ENCODE peak calls at places on chromosomes 1 and 21, in ten cellular contexts. E, B, V, K, Q, C, N, J, Y and O are unnamed samples.

GRCh38 chr21:44890338-44890931 is 16.9 kb upstream of the PTTG1IP start:
- DNase-seq in V (peak; percentile 63), K (no peak), Y (peak; percentile 69), N (no peak), B (no peak), J (no peak), E (peak; percentile 23), Q (no peak), C (no peak), O (no peak)

GRCh38 chr1:17068789-17069188 is 15.0 kb upstream of the SDHB start:
- DNase-seq in C (no peak), Q (no peak), K (no peak), J (no peak), V (peak; percentile 19), Y (peak; percentile 61), E (no peak), N (no peak), B (no peak), O (no peak)

GRCh38 chr1:34013958-34014737 is 150.3 kb downstream of the HMGB4 start:
- DNase-seq in C (no peak), N (peak; percentile 9), B (no peak), Y (no peak), E (peak; percentile 74), J (no peak), V (no peak), Q (no peak), K (no peak), O (no peak)

GRCh38 chr1:99648107-99648506 is 2.2 kb downstream of the PALMD start:
- DNase-seq in E (peak; percentile 83), N (no peak), J (no peak), V (peak; percentile 7), K (peak; percentile 35), B (no peak), Y (no peak), C (no peak), Q (no peak), O (no peak)

GRCh38 chr1:170214980-170215910 is 69.5 kb downstream of the NTMT2 start:
- DNase-seq in K (peak; percentile 45), Y (no peak), N (no peak), Q (no peak), V (no peak), E (peak; percentile 58), C (no peak), J (no peak), B (no peak), O (peak; percentile 20)

GRCh38 chr1:93729502-93729901 is 47.9 kb upstream of the BCAR3 start:
- DNase-seq in C (no peak), V (no peak), E (no peak), Y (no peak), B (no peak), J (no peak), Q (no peak), K (no peak), N (no peak), O (no peak)

GRCh38 chr1:175332515-175332914 is 139.9 kb upstream of the KIAA0040 start:
- DNase-seq in C (no peak), J (no peak), N (no peak), V (no peak), B (no peak), K (no peak), E (no peak), Y (no peak), Q (no peak), O (no peak)

GRCh38 chr1:240711020-240711419 is 99.1 kb upstream of the GREM2 start:
- DNase-seq in K (no peak), B (no peak), E (no peak), Q (no peak), C (no peak), V (no peak), Y (no peak), N (no peak), J (no peak), O (no peak)

GRCh38 chr1:160797163-160797797 is 1.3 kb downstream of the LY9 start:
- DNase-seq in K (no peak), J (no peak), Q (no peak), B (no peak), N (no peak), C (no peak), Y (no peak), E (no peak), V (no peak), O (no peak)

GRCh38 chr21:43767980-43768867 is 7.9 kb downstream of the CSTB start:
- DNase-seq in V (peak; percentile 84), Y (no peak), K (peak; percentile 55), C (peak; percentile 82), B (no peak), J (no peak), Q (peak; percentile 75), E (no peak), N (no peak), O (no peak)

GRCh38 chr1:150649441-150649840 is 20.0 kb upstream of the ENSA start:
- DNase-seq in K (no peak), E (no peak), B (no peak), C (no peak), V (no peak), J (no peak), Q (no peak), Y (no peak), N (no peak), O (no peak)
- H3K27ac ChIP-seq in K (no peak overlapping the region), E (no peak overlapping the region), B (no peak overlapping the region), C (peak overlapping the region; percentile 62), V (no peak overlapping the region), J (no peak overlapping the region), Q (no peak overlapping the region), Y (no peak overlapping the region), N (no peak overlapping the region), O (no peak overlapping the region)

DNA sequence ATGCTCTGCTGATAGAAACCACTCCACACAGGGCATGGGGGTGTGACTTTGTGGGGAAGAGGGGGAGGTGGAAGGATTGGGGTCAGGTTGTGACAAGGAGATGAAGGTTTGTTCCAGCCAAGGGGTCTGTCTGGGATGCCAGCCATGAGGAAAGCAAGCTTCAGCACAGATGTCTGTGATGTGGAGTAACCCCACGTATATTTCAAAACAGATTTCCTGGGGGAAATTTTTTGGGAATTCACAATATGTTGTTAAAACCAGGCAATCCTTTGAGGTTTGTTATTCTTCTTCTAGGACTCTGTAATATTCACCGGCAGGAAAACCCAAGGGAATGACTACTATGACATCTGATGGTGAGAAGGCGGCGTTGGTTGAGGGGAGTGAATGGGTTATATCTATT is 255.0 kb upstream of the FGGY start:
- DNase-seq in C (no peak), E (no peak), N (no peak), B (no peak), K (no peak), V (no peak), J (peak; percentile 64), Q (peak; percentile 45), Y (no peak), O (peak; percentile 63)
- TF ChIP-seq CTCF in C (no peak), E (no peak), N (no peak), B (no peak), K (no peak), V (no peak), J (no peak), Q (peak; percentile 46), Y (no peak), O (no peak)

GRCh38 chr1:153958111-153958960 is at the start of gene CRTC2:
- DNase-seq in V (peak; percentile 96), J (peak; percentile 98), Q (peak; percentile 98), K (peak; percentile 99), B (peak; percentile 100), Y (peak; percentile 99), E (peak; percentile 100), C (peak; percentile 99), N (peak; percentile 97), O (peak; percentile 99)
- TF ChIP-seq POLR2A in V (peak; percentile 88), J (peak; percentile 58), Q (peak; percentile 72), K (peak; percentile 60), B (peak; percentile 66), Y (peak; percentile 51), E (no peak), C (peak; percentile 82), N (no peak), O (peak; percentile 64)

GRCh38 chr21:17472592-17473271 is 40.1 kb upstream of the CXADR start:
- DNase-seq in E (no peak), Q (no peak), V (no peak), C (peak; percentile 75), N (no peak), Y (no peak), J (no peak), K (no peak), B (no peak), O (no peak)
- H3K27ac ChIP-seq in E (no peak overlapping the region), Q (no peak overlapping the region), V (no peak overlapping the region), C (peak overlapping the region; percentile 76), N (no peak overlapping the region), Y (no peak overlapping the region), J (no peak overlapping the region), K (no peak overlapping the region), B (no peak overlapping the region), O (no peak overlapping the region)

GRCh38 chr1:158496379-158496778 is 24.4 kb downstream of the OR10R2 start:
- DNase-seq in Y (no peak), Q (no peak), K (no peak), B (no peak), V (no peak), J (no peak), C (no peak), N (no peak), E (no peak), O (no peak)
- TF ChIP-seq CTCF in Y (no peak), Q (no peak), K (no peak), B (no peak), V (no peak), J (no peak), C (no peak), N (peak; percentile 60), E (peak; percentile 39), O (no peak)

GRCh38 chr1:151047591-151047924 is at the start of gene C1orf56:
- DNase-seq in K (peak; percentile 83), N (no peak), E (peak; percentile 74), Y (peak; percentile 92), C (peak; percentile 77), J (peak; percentile 85), Q (peak; percentile 60), B (peak; percentile 91), V (peak; percentile 93), O (peak; percentile 60)
- TF ChIP-seq POLR2A in K (peak; percentile 67), N (no peak), E (peak; percentile 8), Y (no peak), C (peak; percentile 28), J (peak; percentile 71), Q (peak; percentile 8), B (peak; percentile 39), V (peak; percentile 61), O (peak; percentile 56)